ENCODE peak calls at places on chromosomes 13 and 19, in nine cellular contexts. One of them, this sample, is unnamed.

GRCh38 chr19:6458695-6459355 is 767 bp downstream of the SLC25A23 start:
- DNase-seq in right lobe of liver: peak; percentile 47
- DNase-seq in BJ: no peak
- DNase-seq in RWPE2: no peak
- DNase-seq in fibroblast of mammary gland: no peak
- DNase-seq in heart left ventricle: no peak
- DNase-seq in Peyer's patch: peak; percentile 64
- DNase-seq in lower leg skin: no peak
- DNase-seq in ovary: peak; percentile 52
- DNase-seq in this sample: no peak

GRCh38 chr13:47069133-47069532 is 172.3 kb upstream of the HTR2A start:
- DNase-seq in right lobe of liver: no peak
- DNase-seq in BJ: no peak
- DNase-seq in RWPE2: no peak
- DNase-seq in fibroblast of mammary gland: no peak
- DNase-seq in heart left ventricle: no peak
- DNase-seq in Peyer's patch: no peak
- DNase-seq in lower leg skin: no peak
- DNase-seq in ovary: no peak
- DNase-seq in this sample: no peak

GRCh38 chr19:17751103-17751911 is at the start of gene FCHO1:
- DNase-seq in right lobe of liver: peak; percentile 66
- DNase-seq in BJ: no peak
- DNase-seq in RWPE2: no peak
- DNase-seq in fibroblast of mammary gland: no peak
- DNase-seq in heart left ventricle: peak; percentile 69
- DNase-seq in Peyer's patch: peak; percentile 58
- DNase-seq in lower leg skin: no peak
- DNase-seq in ovary: no peak
- DNase-seq in this sample: no peak

GRCh38 chr19:45070861-45071544 is 5.3 kb downstream of the ZNF296 start:
- DNase-seq in right lobe of liver: no peak
- DNase-seq in BJ: no peak
- DNase-seq in RWPE2: no peak
- DNase-seq in fibroblast of mammary gland: no peak
- DNase-seq in heart left ventricle: no peak
- DNase-seq in Peyer's patch: no peak
- DNase-seq in lower leg skin: no peak
- DNase-seq in ovary: no peak
- DNase-seq in this sample: no peak

GRCh38 chr13:90999401-90999800 is 348.1 kb upstream of the MIR17HG start:
- DNase-seq in right lobe of liver: no peak
- DNase-seq in BJ: no peak
- DNase-seq in RWPE2: no peak
- DNase-seq in fibroblast of mammary gland: no peak
- DNase-seq in heart left ventricle: no peak
- DNase-seq in Peyer's patch: no peak
- DNase-seq in lower leg skin: no peak
- DNase-seq in ovary: no peak
- DNase-seq in this sample: no peak

GRCh38 chr19:1754651-1755466 is 1.6 kb downstream of the ONECUT3 start:
- DNase-seq in right lobe of liver: no peak
- DNase-seq in BJ: no peak
- DNase-seq in RWPE2: no peak
- DNase-seq in fibroblast of mammary gland: peak; percentile 22
- DNase-seq in heart left ventricle: no peak
- DNase-seq in Peyer's patch: no peak
- DNase-seq in lower leg skin: no peak
- DNase-seq in ovary: no peak
- DNase-seq in this sample: no peak

GRCh38 chr19:24159707-24160106 is 72.7 kb downstream of the ZNF254 start:
- DNase-seq in right lobe of liver: no peak
- DNase-seq in BJ: no peak
- DNase-seq in RWPE2: no peak
- DNase-seq in fibroblast of mammary gland: peak; percentile 11
- DNase-seq in heart left ventricle: no peak
- DNase-seq in Peyer's patch: no peak
- DNase-seq in lower leg skin: no peak
- DNase-seq in ovary: no peak
- DNase-seq in this sample: no peak

GRCh38 chr19:12939292-12939606 is 840 bp downstream of the CALR start:
- DNase-seq in right lobe of liver: no peak
- DNase-seq in BJ: no peak
- DNase-seq in RWPE2: no peak
- DNase-seq in fibroblast of mammary gland: peak; percentile 76
- DNase-seq in heart left ventricle: no peak
- DNase-seq in Peyer's patch: no peak
- DNase-seq in lower leg skin: no peak
- DNase-seq in ovary: no peak
- DNase-seq in this sample: peak; percentile 49

GRCh38 chr19:18529782-18530181 is 7.9 kb upstream of the ELL start:
- DNase-seq in right lobe of liver: no peak
- DNase-seq in BJ: no peak
- DNase-seq in RWPE2: no peak
- DNase-seq in fibroblast of mammary gland: no peak
- DNase-seq in heart left ventricle: no peak
- DNase-seq in Peyer's patch: no peak
- DNase-seq in lower leg skin: no peak
- DNase-seq in ovary: no peak
- DNase-seq in this sample: no peak

GRCh38 chr13:48156466-48156865 is 61.6 kb upstream of the MED4 start:
- DNase-seq in right lobe of liver: no peak
- DNase-seq in BJ: no peak
- DNase-seq in RWPE2: no peak
- DNase-seq in fibroblast of mammary gland: no peak
- DNase-seq in heart left ventricle: no peak
- DNase-seq in Peyer's patch: no peak
- DNase-seq in lower leg skin: peak; percentile 59
- DNase-seq in ovary: no peak
- DNase-seq in this sample: no peak

GRCh38 chr13:33108620-33109019 is 92.4 kb downstream of the KL start:
- DNase-seq in right lobe of liver: no peak
- DNase-seq in BJ: peak; percentile 56
- DNase-seq in RWPE2: no peak
- DNase-seq in fibroblast of mammary gland: peak; percentile 42
- DNase-seq in heart left ventricle: no peak
- DNase-seq in Peyer's patch: no peak
- DNase-seq in lower leg skin: no peak
- DNase-seq in ovary: no peak
- DNase-seq in this sample: peak; percentile 90

GRCh38 chr13:33105387-33106005 is 89.3 kb downstream of the KL start:
- DNase-seq in right lobe of liver: no peak
- DNase-seq in BJ: no peak
- DNase-seq in RWPE2: no peak
- DNase-seq in fibroblast of mammary gland: no peak
- DNase-seq in heart left ventricle: peak; percentile 25
- DNase-seq in Peyer's patch: no peak
- DNase-seq in lower leg skin: no peak
- DNase-seq in ovary: no peak
- DNase-seq in this sample: no peak

GRCh38 chr13:33106656-33107402 is 90.6 kb downstream of the KL start:
- DNase-seq in right lobe of liver: no peak
- DNase-seq in BJ: no peak
- DNase-seq in RWPE2: no peak
- DNase-seq in fibroblast of mammary gland: no peak
- DNase-seq in heart left ventricle: no peak
- DNase-seq in Peyer's patch: no peak
- DNase-seq in lower leg skin: no peak
- DNase-seq in ovary: no peak
- DNase-seq in this sample: no peak

GRCh38 chr13:33109319-33109718 is 93.1 kb downstream of the KL start:
- DNase-seq in right lobe of liver: no peak
- DNase-seq in BJ: no peak
- DNase-seq in RWPE2: no peak
- DNase-seq in fibroblast of mammary gland: peak; percentile 66
- DNase-seq in heart left ventricle: no peak
- DNase-seq in Peyer's patch: no peak
- DNase-seq in lower leg skin: no peak
- DNase-seq in ovary: no peak
- DNase-seq in this sample: peak; percentile 74

GRCh38 chr13:33107403-33107760 is 91.2 kb downstream of the KL start:
- DNase-seq in right lobe of liver: no peak
- DNase-seq in BJ: no peak
- DNase-seq in RWPE2: no peak
- DNase-seq in fibroblast of mammary gland: no peak
- DNase-seq in heart left ventricle: no peak
- DNase-seq in Peyer's patch: no peak
- DNase-seq in lower leg skin: no peak
- DNase-seq in ovary: no peak
- DNase-seq in this sample: no peak
- TF ChIP-seq CTCF in right lobe of liver: no peak
- TF ChIP-seq CTCF in BJ: no peak
- TF ChIP-seq CTCF in RWPE2: no peak
- TF ChIP-seq CTCF in fibroblast of mammary gland: no peak
- TF ChIP-seq CTCF in heart left ventricle: no peak
- TF ChIP-seq CTCF in Peyer's patch: no peak
- TF ChIP-seq CTCF in lower leg skin: no peak
- TF ChIP-seq CTCF in ovary: no peak
- TF ChIP-seq CTCF in this sample: no peak

GRCh38 chr19:47022140-47022536 is 2.5 kb downstream of the NPAS1 start:
- DNase-seq in right lobe of liver: no peak
- DNase-seq in BJ: no peak
- DNase-seq in RWPE2: no peak
- DNase-seq in fibroblast of mammary gland: no peak
- DNase-seq in heart left ventricle: no peak
- DNase-seq in Peyer's patch: no peak
- DNase-seq in lower leg skin: no peak
- DNase-seq in ovary: no peak
- DNase-seq in this sample: no peak

GRCh38 chr19:47021536-47022139 is 2.0 kb downstream of the NPAS1 start:
- DNase-seq in right lobe of liver: no peak
- DNase-seq in BJ: no peak
- DNase-seq in RWPE2: no peak
- DNase-seq in fibroblast of mammary gland: no peak
- DNase-seq in heart left ventricle: no peak
- DNase-seq in Peyer's patch: no peak
- DNase-seq in lower leg skin: no peak
- DNase-seq in ovary: no peak
- DNase-seq in this sample: peak; percentile 11

GRCh38 chr19:47019431-47020041 is at the start of gene NPAS1:
- DNase-seq in right lobe of liver: no peak
- DNase-seq in BJ: no peak
- DNase-seq in RWPE2: peak; percentile 43
- DNase-seq in fibroblast of mammary gland: no peak
- DNase-seq in heart left ventricle: no peak
- DNase-seq in Peyer's patch: no peak
- DNase-seq in lower leg skin: no peak
- DNase-seq in ovary: no peak
- DNase-seq in this sample: no peak

GRCh38 chr19:47020132-47020805 is 632 bp downstream of the NPAS1 start:
- DNase-seq in right lobe of liver: no peak
- DNase-seq in BJ: no peak
- DNase-seq in RWPE2: peak; percentile 43
- DNase-seq in fibroblast of mammary gland: no peak
- DNase-seq in heart left ventricle: no peak
- DNase-seq in Peyer's patch: no peak
- DNase-seq in lower leg skin: no peak
- DNase-seq in ovary: no peak
- DNase-seq in this sample: no peak

DNA sequence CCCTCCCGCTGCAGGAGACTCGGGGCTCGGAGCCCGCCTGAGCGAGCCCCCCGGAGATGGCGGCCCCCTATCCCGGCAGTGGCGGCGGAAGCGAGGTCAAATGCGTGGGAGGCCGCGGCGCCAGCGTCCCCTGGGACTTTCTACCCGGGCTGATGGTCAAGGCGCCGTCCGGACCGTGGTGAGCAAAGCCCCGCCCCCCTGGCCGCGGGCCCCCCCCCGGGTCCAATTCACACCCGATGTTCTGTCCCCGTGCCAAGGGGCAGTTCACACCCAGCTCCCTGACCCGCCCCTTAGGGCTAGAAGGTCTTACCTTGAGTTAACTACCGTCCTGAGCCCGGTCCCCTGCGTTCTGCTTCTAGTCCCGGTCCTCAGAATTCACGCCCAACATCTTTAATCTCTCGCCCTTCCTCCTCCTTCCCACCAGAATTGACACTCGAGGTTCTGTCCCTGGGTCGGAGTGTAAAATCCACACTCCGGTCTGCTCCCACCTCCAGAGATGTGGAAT is 1.4 kb downstream of the NPAS1 start:
- DNase-seq in right lobe of liver: no peak
- DNase-seq in BJ: no peak
- DNase-seq in RWPE2: no peak
- DNase-seq in fibroblast of mammary gland: no peak
- DNase-seq in heart left ventricle: no peak
- DNase-seq in Peyer's patch: no peak
- DNase-seq in lower leg skin: no peak
- DNase-seq in ovary: no peak
- DNase-seq in this sample: peak; percentile 24
- H3K4me3 ChIP-seq in right lobe of liver: no peak overlapping the region
- H3K4me3 ChIP-seq in BJ: peak overlapping the region; percentile 47
- H3K4me3 ChIP-seq in RWPE2: peak overlapping the region; percentile 25
- H3K4me3 ChIP-seq in fibroblast of mammary gland: peak overlapping the region; percentile 23
- H3K4me3 ChIP-seq in heart left ventricle: peak overlapping the region; percentile 19
- H3K4me3 ChIP-seq in Peyer's patch: peak overlapping the region; percentile 21
- H3K4me3 ChIP-seq in lower leg skin: no peak overlapping the region
- H3K4me3 ChIP-seq in ovary: no peak overlapping the region
- H3K4me3 ChIP-seq in this sample: peak overlapping the region; percentile 57

DNA sequence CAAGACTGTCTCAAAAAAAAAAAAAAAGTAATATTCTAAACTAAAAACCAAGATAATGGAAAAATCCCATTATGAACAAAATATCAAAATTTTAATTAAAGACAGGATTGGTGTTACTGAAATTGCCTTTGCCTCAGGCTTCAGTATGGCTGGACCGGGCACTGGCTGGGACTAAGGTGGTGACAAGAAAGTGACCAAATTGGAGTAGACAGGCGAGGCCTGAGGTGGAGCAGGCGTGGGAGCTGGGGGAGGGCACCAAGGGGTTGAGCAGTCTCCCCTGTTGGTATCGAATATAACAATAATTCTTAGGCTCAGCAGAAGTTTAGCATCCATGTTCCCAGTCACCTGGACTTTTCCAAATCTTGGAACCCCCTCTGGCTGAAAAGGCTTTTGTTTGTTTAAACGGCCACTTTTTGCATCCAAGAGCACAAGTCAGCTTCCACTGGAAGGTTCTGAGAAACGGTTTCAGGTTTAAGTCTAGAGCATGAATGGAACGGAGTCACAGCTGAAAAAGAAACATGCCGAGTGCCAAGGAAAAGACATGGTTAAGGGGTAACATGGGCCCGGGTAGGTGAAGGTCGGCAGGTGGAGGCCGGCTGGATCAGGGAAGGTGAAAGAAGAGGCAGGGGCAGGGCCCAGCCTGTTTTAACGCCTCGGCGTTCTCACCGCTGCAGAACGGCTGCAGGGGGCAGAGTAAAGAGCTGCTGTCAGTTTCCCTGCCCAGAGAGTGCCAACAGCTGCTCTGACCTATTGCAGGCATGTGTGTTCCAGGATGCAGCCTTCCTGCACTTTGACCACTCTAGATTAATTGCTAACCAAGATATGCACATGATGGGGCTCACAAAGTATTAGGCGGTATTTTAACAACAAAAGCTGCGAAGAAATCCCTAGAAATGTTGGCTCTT is 104.4 kb downstream of the TM9SF2 start:
- DNase-seq in right lobe of liver: peak; percentile 79
- DNase-seq in BJ: no peak
- DNase-seq in RWPE2: no peak
- DNase-seq in fibroblast of mammary gland: peak; percentile 14
- DNase-seq in heart left ventricle: peak; percentile 38
- DNase-seq in Peyer's patch: peak; percentile 77
- DNase-seq in lower leg skin: peak; percentile 27
- DNase-seq in ovary: peak; percentile 48
- DNase-seq in this sample: peak; percentile 22
- TF ChIP-seq CTCF in right lobe of liver: peak; percentile 47
- TF ChIP-seq CTCF in BJ: peak; percentile 37
- TF ChIP-seq CTCF in RWPE2: peak; percentile 13
- TF ChIP-seq CTCF in fibroblast of mammary gland: no peak
- TF ChIP-seq CTCF in heart left ventricle: no peak
- TF ChIP-seq CTCF in Peyer's patch: no peak
- TF ChIP-seq CTCF in lower leg skin: no peak
- TF ChIP-seq CTCF in ovary: no peak
- TF ChIP-seq CTCF in this sample: peak; percentile 37

GRCh38 chr19:53193534-53194222 is 520 bp upstream of the ZNF665 start:
- DNase-seq in right lobe of liver: no peak
- DNase-seq in BJ: no peak
- DNase-seq in RWPE2: no peak
- DNase-seq in fibroblast of mammary gland: no peak
- DNase-seq in heart left ventricle: no peak
- DNase-seq in Peyer's patch: no peak
- DNase-seq in lower leg skin: no peak
- DNase-seq in ovary: no peak
- DNase-seq in this sample: no peak
- H3K4me3 ChIP-seq in right lobe of liver: no peak overlapping the region
- H3K4me3 ChIP-seq in BJ: peak overlapping the region; percentile 76
- H3K4me3 ChIP-seq in RWPE2: peak overlapping the region; percentile 10
- H3K4me3 ChIP-seq in fibroblast of mammary gland: peak overlapping the region; percentile 29
- H3K4me3 ChIP-seq in heart left ventricle: peak overlapping the region; percentile 69
- H3K4me3 ChIP-seq in Peyer's patch: peak overlapping the region; percentile 56
- H3K4me3 ChIP-seq in lower leg skin: no peak overlapping the region
- H3K4me3 ChIP-seq in ovary: peak overlapping the region; percentile 82
- H3K4me3 ChIP-seq in this sample: peak overlapping the region; percentile 81

This sample was measured in AG10803.